ENCODE peak calls at places on chromosomes 1 and 21, in eight cellular contexts. X, P, R, M, N, V, L and T are unnamed samples.

GRCh38 chr1:231550448-231550781 is 21.9 kb downstream of the TSNAX start:
- DNase-seq in X (no peak), L (no peak), P (no peak), R (no peak), V (no peak), M (no peak), N (no peak), T (no peak)

GRCh38 chr1:20484526-20485462 is 1.2 kb downstream of the CAMK2N1 start:
- DNase-seq in N (no peak), P (no peak), X (peak), V (no peak), M (peak), R (peak), L (no peak), T (no peak)

GRCh38 chr1:109482796-109483638 is 688 bp upstream of the ATXN7L2 start:
- DNase-seq in R (peak), P (no peak), N (no peak), L (peak), M (no peak), V (no peak), X (peak), T (no peak)

GRCh38 chr1:87976316-87976715 is 647.6 kb downstream of the LMO4 start:
- DNase-seq in L (no peak), P (no peak), M (no peak), R (no peak), X (no peak), V (no peak), N (no peak), T (no peak)

GRCh38 chr1:37734629-37735591 is 30.0 kb downstream of the EPHA10 start:
- DNase-seq in P (no peak), R (no peak), X (no peak), M (no peak), L (no peak), V (no peak), N (no peak), T (peak)

GRCh38 chr1:206445861-206446495 is 24.3 kb upstream of the IKBKE start:
- DNase-seq in P (no peak), X (no peak), N (no peak), M (no peak), V (no peak), L (no peak), R (no peak), T (no peak)

GRCh38 chr21:29208666-29209059 is 78.2 kb downstream of the MAP3K7CL start:
- DNase-seq in R (no peak), P (no peak), M (no peak), X (no peak), V (no peak), L (no peak), N (peak), T (no peak)

GRCh38 chr1:36212782-36213181 is 11.5 kb upstream of the THRAP3 start:
- DNase-seq in R (no peak), X (no peak), L (no peak), N (no peak), V (no peak), M (no peak), P (no peak), T (no peak)

GRCh38 chr1:2239384-2239985 is 11.4 kb downstream of the SKI start:
- DNase-seq in V (no peak), R (no peak), N (no peak), P (no peak), M (no peak), X (no peak), L (no peak), T (no peak)

GRCh38 chr1:220809187-220809550 is 22.5 kb downstream of the MTARC1 start:
- DNase-seq in L (no peak), V (no peak), R (no peak), N (no peak), P (no peak), X (no peak), M (no peak), T (no peak)

GRCh38 chr1:10646347-10646861 is 150.0 kb downstream of the CASZ1 start:
- DNase-seq in R (no peak), P (no peak), L (no peak), V (no peak), X (no peak), M (no peak), N (peak), T (no peak)

GRCh38 chr1:44405804-44406743 is 1.0 kb downstream of the RNF220 start:
- DNase-seq in V (no peak), M (no peak), R (peak), L (peak), N (no peak), P (peak), X (peak), T (no peak)

GRCh38 chr1:17531682-17532487 is 7.6 kb upstream of the ARHGEF10L start:
- DNase-seq in N (peak), M (peak), V (no peak), X (no peak), R (no peak), P (peak), L (no peak), T (no peak)

GRCh38 chr1:94299627-94300552 is 62.5 kb upstream of the ARHGAP29 start:
- DNase-seq in V (no peak), M (no peak), N (peak), P (no peak), X (no peak), L (no peak), R (no peak), T (peak)

GRCh38 chr1:36400825-36401601 is 3.3 kb upstream of the LSM10 start:
- DNase-seq in X (peak), V (no peak), P (no peak), R (peak), M (no peak), L (peak), N (peak), T (peak)

GRCh38 chr1:228226956-228227791 is 19.3 kb downstream of the OBSCN start:
- DNase-seq in X (peak), L (no peak), R (no peak), M (no peak), V (no peak), P (no peak), N (peak), T (no peak)

GRCh38 chr1:46244656-46245371 is 2.7 kb upstream of the RAD54L start:
- DNase-seq in V (no peak), N (peak), M (no peak), P (no peak), X (no peak), R (no peak), L (no peak), T (no peak)

GRCh38 chr1:205592443-205593003 is 39.3 kb downstream of the ELK4 start:
- DNase-seq in R (peak), L (no peak), M (no peak), P (no peak), N (no peak), X (peak), V (no peak), T (no peak)

GRCh38 chr1:172613294-172613693 is 45.6 kb upstream of the FASLG start:
- DNase-seq in N (no peak), M (no peak), L (no peak), R (no peak), P (no peak), X (no peak), V (no peak), T (no peak)

GRCh38 chr1:25502957-25503356 is 40.4 kb upstream of the LDLRAP1 start:
- DNase-seq in N (no peak), V (no peak), M (no peak), X (no peak), L (no peak), P (no peak), R (no peak), T (no peak)

GRCh38 chr21:31509108-31510017 is 150.1 kb upstream of the SOD1 start:
- DNase-seq in R (no peak), M (no peak), X (peak), P (peak), L (peak), V (no peak), N (no peak), T (peak)